ENCODE peak calls at places on chromosome 1, in four cellular contexts. U, P, Y and N are unnamed samples.

GRCh38 chr1:62426238-62426637 is 10.6 kb upstream of the USP1 start:
- DNase-seq in Y (no peak), P (no peak), U (no peak), N (no peak)

GRCh38 chr1:202692959-202693555 is 17.2 kb downstream of the SYT2 start:
- DNase-seq in P (peak), U (peak), Y (peak), N (no peak)

GRCh38 chr1:222546548-222547259 is 1.2 kb downstream of the HHIPL2 start:
- DNase-seq in Y (no peak), P (no peak), U (no peak), N (peak)

GRCh38 chr1:212794561-212795014 is 2.9 kb downstream of the TATDN3 start:
- DNase-seq in Y (peak), P (no peak), U (no peak), N (no peak)

GRCh38 chr1:201399352-201400126 is 415 bp upstream of the LAD1 start:
- DNase-seq in P (no peak), Y (no peak), U (peak), N (no peak)

GRCh38 chr1:15687446-15687845 is 3.3 kb downstream of the PLEKHM2 start:
- DNase-seq in U (no peak), Y (no peak), P (no peak), N (no peak)

GRCh38 chr1:166330096-166330495 is 163.3 kb upstream of the FAM78B start:
- DNase-seq in U (no peak), Y (no peak), P (no peak), N (no peak)

GRCh38 chr1:68116643-68117235 is 66.3 kb upstream of the DIRAS3 start:
- DNase-seq in U (peak), Y (peak), P (no peak), N (no peak)

GRCh38 chr1:41752514-41753170 is 166.1 kb downstream of the HIVEP3 start:
- DNase-seq in U (no peak), P (no peak), Y (no peak), N (no peak)

GRCh38 chr1:222877854-222878253 is 63.0 kb downstream of the DISP1 start:
- DNase-seq in Y (no peak), U (no peak), P (no peak), N (no peak)

GRCh38 chr1:116122955-116123757 is 12.0 kb downstream of the MAB21L3 start:
- DNase-seq in P (no peak), Y (no peak), U (peak), N (peak)

GRCh38 chr1:150477320-150477719 is 9.9 kb upstream of the TARS2 start:
- DNase-seq in U (no peak), Y (no peak), P (peak), N (no peak)

GRCh38 chr1:18693256-18694098 is 62.8 kb downstream of the PAX7 start:
- DNase-seq in Y (no peak), U (no peak), P (no peak), N (no peak)

GRCh38 chr1:152996633-152997385 is 4.7 kb upstream of the SPRR3 start:
- DNase-seq in Y (no peak), U (no peak), P (no peak), N (no peak)

GRCh38 chr1:13797397-13797796 is 97.4 kb downstream of the PRDM2 start:
- DNase-seq in U (no peak), Y (peak), P (no peak), N (no peak)

GRCh38 chr1:110465038-110465813 is 14.3 kb downstream of the PROK1 start:
- DNase-seq in U (no peak), P (no peak), Y (no peak), N (no peak)

GRCh38 chr1:166080277-166080964 is 86.4 kb downstream of the FAM78B start:
- DNase-seq in U (no peak), Y (no peak), P (no peak), N (no peak)

GRCh38 chr1:39788758-39789570 is at the start of gene BMP8B:
- DNase-seq in Y (peak), U (peak), P (no peak), N (no peak)

GRCh38 chr1:182111496-182111895 is 50.0 kb upstream of the ZNF648 start:
- DNase-seq in Y (no peak), U (peak), P (no peak), N (no peak)

GRCh38 chr1:118077331-118078055 is 107.5 kb downstream of the SPAG17 start:
- DNase-seq in U (no peak), Y (no peak), P (no peak), N (no peak)

GRCh38 chr1:92503043-92503925 is 16.6 kb upstream of the GFI1 start:
- DNase-seq in P (no peak), U (no peak), Y (no peak), N (no peak)

GRCh38 chr1:28421744-28422143 is 52.2 kb downstream of the PHACTR4 start:
- DNase-seq in P (no peak), Y (no peak), U (no peak), N (no peak)

GRCh38 chr1:21396516-21396915 is 43.4 kb upstream of the NBPF3 start:
- DNase-seq in P (no peak), Y (no peak), U (no peak), N (no peak)

GRCh38 chr1:27098447-27099153 is 56.3 kb downstream of the SLC9A1 start:
- DNase-seq in U (no peak), P (peak), Y (no peak), N (no peak)

GRCh38 chr1:212482352-212483153 is 49.8 kb downstream of the NENF start:
- DNase-seq in Y (no peak), U (no peak), P (no peak), N (no peak)

GRCh38 chr1:116232989-116233514 is 121.9 kb downstream of the MAB21L3 start:
- DNase-seq in P (no peak), Y (peak), U (no peak), N (no peak)

GRCh38 chr1:214224605-214225354 is 56.2 kb upstream of the SMYD2 start:
- DNase-seq in U (no peak), P (no peak), Y (no peak), N (no peak)

GRCh38 chr1:182397653-182398388 is 2.6 kb downstream of the TEDDM1 start:
- DNase-seq in P (no peak), U (peak), Y (no peak), N (no peak)

GRCh38 chr1:160047116-160047991 is 15.6 kb upstream of the PIGM start:
- DNase-seq in U (no peak), P (no peak), Y (peak), N (no peak)

GRCh38 chr1:43042773-43043470 is 84.3 kb upstream of the SLC2A1 start:
- DNase-seq in Y (no peak), P (no peak), U (no peak), N (no peak)

GRCh38 chr1:241596633-241597032 is 43.5 kb downstream of the CHML start:
- DNase-seq in U (no peak), P (no peak), Y (no peak), N (no peak)

GRCh38 chr1:215888159-215888558 is 321.1 kb downstream of the KCTD3 start:
- DNase-seq in Y (no peak), U (no peak), P (no peak), N (no peak)

GRCh38 chr1:20255666-20256065 is 35.0 kb upstream of the VWA5B1 start:
- DNase-seq in Y (no peak), P (no peak), U (no peak), N (no peak)

DNA sequence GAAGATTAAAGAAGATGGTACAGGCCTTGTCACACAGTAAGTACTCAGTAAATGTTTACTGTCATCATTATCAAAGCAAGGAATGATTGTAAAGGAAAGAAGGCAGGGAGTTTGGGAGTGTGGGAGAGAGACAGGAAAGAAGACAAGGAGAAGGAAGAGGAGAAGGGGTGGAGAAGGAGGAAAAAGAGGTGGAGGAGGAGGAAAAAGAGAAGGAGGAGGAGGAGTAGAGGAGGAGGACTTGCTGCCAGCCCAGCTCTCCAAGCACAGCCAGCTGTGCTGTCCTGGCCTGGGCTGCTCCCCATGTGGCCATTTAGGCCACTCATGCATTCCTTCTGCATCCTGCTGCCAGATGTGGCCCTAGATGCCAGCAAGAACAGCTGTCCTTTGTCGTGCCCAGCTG is 7.5 kb upstream of the DISP3 start:
- DNase-seq in U (no peak), P (no peak), Y (no peak), N (no peak)
- H3K4me3 ChIP-seq in U (no peak), P (no peak), Y (no peak), N (no peak)

GRCh38 chr1:24185056-24185455 is 2.0 kb downstream of the IFNLR1 start:
- DNase-seq in P (no peak), Y (no peak), U (no peak), N (no peak)

GRCh38 chr1:24186711-24186992 is 437 bp downstream of the IFNLR1 start:
- DNase-seq in Y (no peak), P (no peak), U (no peak), N (no peak)

GRCh38 chr1:24186993-24187790 is at the start of gene IFNLR1:
- DNase-seq in Y (peak), P (peak), U (peak), N (no peak)

GRCh38 chr1:24189528-24189927 is 2.4 kb upstream of the IFNLR1 start:
- DNase-seq in P (no peak), U (no peak), Y (peak), N (no peak)

DNA sequence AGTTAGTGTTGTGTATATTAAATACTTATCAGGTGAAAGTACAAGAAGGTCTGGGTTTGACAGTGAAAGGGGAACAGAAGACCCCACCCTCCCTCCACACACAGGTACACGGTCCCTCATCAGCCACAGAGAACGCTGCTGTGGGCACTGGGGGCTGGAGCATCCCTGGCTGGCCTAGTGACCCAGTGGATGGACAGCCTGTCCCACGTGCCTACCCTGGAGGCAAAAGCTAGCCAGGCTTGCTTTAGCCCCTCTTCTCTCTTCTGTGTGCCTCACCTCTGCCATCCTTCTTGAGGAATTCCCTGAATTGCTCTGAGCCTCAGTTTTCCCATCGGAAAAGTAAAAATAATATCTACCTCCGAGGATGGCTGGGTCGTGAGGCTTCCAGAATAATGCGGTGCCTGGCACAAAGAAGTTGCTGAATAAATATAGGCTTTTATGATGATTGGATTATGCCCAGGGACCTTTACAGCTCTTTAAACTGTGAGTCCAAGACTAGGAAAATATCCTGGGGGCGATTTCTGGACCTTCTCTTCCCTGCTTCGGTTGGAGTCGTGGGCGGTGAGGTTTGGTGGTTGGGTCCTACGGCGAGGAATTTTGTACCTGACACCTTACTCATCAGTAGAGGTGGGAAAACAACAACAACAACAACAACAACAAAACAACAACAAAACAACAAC is 918 bp downstream of the IFNLR1 start:
- DNase-seq in P (no peak), U (no peak), Y (no peak), N (no peak)
- H3K4me3 ChIP-seq in P (peak), U (peak), Y (peak), N (no peak)

GRCh38 chr1:245207056-245207638 is 52.4 kb downstream of the KIF26B start:
- DNase-seq in P (no peak), U (no peak), Y (no peak), N (no peak)

GRCh38 chr1:245205396-245205795 is 50.6 kb downstream of the KIF26B start:
- DNase-seq in P (no peak), Y (no peak), U (no peak), N (no peak)

GRCh38 chr1:245209658-245210415 is 55.1 kb downstream of the KIF26B start:
- DNase-seq in U (no peak), Y (no peak), P (no peak), N (no peak)

GRCh38 chr1:245207801-245208200 is 53.0 kb downstream of the KIF26B start:
- DNase-seq in U (no peak), Y (no peak), P (no peak), N (no peak)

GRCh38 chr1:245205864-245206263 is 51.1 kb downstream of the KIF26B start:
- DNase-seq in P (no peak), U (no peak), Y (no peak), N (no peak)
- H3K4me3 ChIP-seq in P (no peak), U (no peak), Y (no peak), N (no peak)

GRCh38 chr1:23529146-23530088 is 1.6 kb downstream of the E2F2 start:
- DNase-seq in U (no peak), Y (peak), P (no peak), N (no peak)
- H3K4me3 ChIP-seq in U (peak), Y (peak), P (no peak), N (no peak)

DNA sequence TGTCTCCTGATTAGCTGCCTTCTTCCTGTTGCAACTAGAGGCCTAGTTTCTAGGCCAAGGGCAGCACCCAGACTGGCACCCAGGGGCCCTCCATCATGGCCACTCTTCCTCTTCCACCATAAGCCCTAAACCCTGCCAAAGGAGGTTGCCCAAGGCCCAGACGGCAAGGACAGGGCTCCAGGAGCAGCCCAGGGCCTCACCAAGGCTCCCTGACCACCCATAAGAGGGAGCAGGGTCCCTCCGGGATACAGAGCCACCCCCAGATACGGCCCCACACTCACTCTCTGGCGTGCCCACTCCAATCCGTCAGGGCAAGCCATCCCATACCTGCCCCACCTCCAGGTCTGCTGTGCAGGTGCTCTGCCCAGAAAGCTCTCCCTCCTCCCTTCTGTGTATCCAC is 79.9 kb downstream of the ITPKB start:
- DNase-seq in Y (no peak), P (no peak), U (no peak), N (no peak)
- H3K4me3 ChIP-seq in Y (no peak), P (no peak), U (no peak), N (no peak)

GRCh38 chr1:162662013-162662412 is 29.7 kb downstream of the DDR2 start:
- DNase-seq in Y (no peak), U (no peak), P (no peak), N (no peak)

GRCh38 chr1:162661336-162661735 is 29.1 kb downstream of the DDR2 start:
- DNase-seq in U (no peak), Y (no peak), P (no peak), N (no peak)

GRCh38 chr1:162663086-162663485 is 30.8 kb downstream of the DDR2 start:
- DNase-seq in U (no peak), Y (no peak), P (no peak), N (no peak)

GRCh38 chr1:162666006-162666645 is 33.9 kb downstream of the DDR2 start:
- DNase-seq in Y (no peak), U (no peak), P (no peak), N (no peak)

GRCh38 chr1:162663589-162664030 is 31.3 kb downstream of the DDR2 start:
- DNase-seq in P (no peak), U (no peak), Y (no peak), N (peak)
- H3K4me3 ChIP-seq in P (no peak), U (no peak), Y (no peak), N (no peak)

DNA sequence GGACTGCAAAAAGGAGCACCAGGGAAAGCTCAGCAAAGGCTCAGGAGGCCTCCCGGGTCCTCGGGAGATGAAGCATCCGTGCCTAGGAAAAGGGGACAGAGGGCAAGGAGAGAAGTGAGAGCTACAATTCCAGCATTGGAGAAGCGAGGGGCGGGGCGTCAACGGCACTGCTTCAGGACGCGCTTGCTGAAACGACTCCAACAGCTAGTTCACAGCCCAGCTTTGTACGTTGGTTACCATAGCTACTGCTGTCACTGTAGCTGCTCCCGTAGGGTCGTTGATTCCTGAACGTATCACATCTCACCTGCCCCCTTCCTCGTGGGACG is 63.1 kb downstream of the TOR1AIP2 start:
- DNase-seq in P (peak), Y (no peak), U (no peak), N (no peak)
- H3K4me3 ChIP-seq in P (peak), Y (peak), U (peak), N (peak)